ENCODE peak calls at places on chromosomes 2 and 18, in ten cellular contexts. A is GM12878, G is HCT116, Z is prostate gland, V is SK-N-SH, R is K562, J is spleen, D is esophagus muscularis mucosa, I is stomach, L is endothelial cell of umbilical vein. K is an unnamed sample. For H3K4me1, the result is how much of the 10 kb centered on the place peaks cover.

GRCh38 chr18:27278131-27278530 is 93.0 kb upstream of the CHST9 start:
- DNase-seq in I (no peak), R (no peak), A (no peak), Z (no peak), J (no peak), L (no peak), G (no peak), V (no peak), D (no peak), K (no peak)

GRCh38 chr18:62556397-62556796 is 33.6 kb downstream of the ZCCHC2 start:
- DNase-seq in J (no peak), Z (no peak), G (no peak), R (no peak), I (no peak), A (no peak), D (no peak), L (no peak), V (no peak), K (no peak)

GRCh38 chr2:81396417-81397019 is 1092.0 kb upstream of the LRRTM1 start:
- DNase-seq in J (no peak), G (no peak), Z (no peak), A (no peak), L (no peak), R (no peak), D (no peak), V (no peak), I (no peak), K (no peak)

GRCh38 chr18:29962579-29962978 is 1080.0 kb downstream of the DSC3 start:
- DNase-seq in G (no peak), D (no peak), Z (no peak), L (no peak), I (no peak), A (no peak), V (no peak), R (no peak), J (no peak), K (no peak)

GRCh38 chr2:173101687-173102086 is 26.0 kb downstream of the MAP3K20 start:
- DNase-seq in G (no peak), A (peak), D (no peak), J (no peak), L (no peak), Z (no peak), I (no peak), R (no peak), V (no peak), K (no peak)

GRCh38 chr18:79402977-79403722 is 7.4 kb downstream of the NFATC1 start:
- DNase-seq in A (no peak), G (no peak), Z (peak), R (no peak), D (no peak), V (no peak), I (peak), J (peak), L (peak), K (peak)

GRCh38 chr2:105454801-105455485 is 56.1 kb upstream of the FHL2 start:
- DNase-seq in R (peak), Z (no peak), I (peak), V (no peak), L (peak), A (peak), J (no peak), G (peak), D (no peak), K (peak)

GRCh38 chr18:22503803-22504202 is 86.1 kb upstream of the CTAGE1 start:
- DNase-seq in D (no peak), A (no peak), R (no peak), Z (no peak), J (no peak), L (no peak), G (no peak), I (no peak), V (no peak), K (no peak)

GRCh38 chr18:38545071-38545470 is 979.5 kb upstream of the CELF4 start:
- DNase-seq in L (no peak), J (no peak), I (no peak), V (no peak), A (no peak), G (no peak), R (peak), D (no peak), Z (peak), K (no peak)

GRCh38 chr2:19667085-19667484 is 234.7 kb downstream of the TTC32 start:
- DNase-seq in A (no peak), I (no peak), G (peak), L (no peak), Z (no peak), R (no peak), V (no peak), J (no peak), D (no peak), K (no peak)

GRCh38 chr2:237154050-237154638 is 68.5 kb downstream of the COPS8 start:
- DNase-seq in A (no peak), R (peak), Z (no peak), G (peak), D (peak), J (no peak), L (peak), I (peak), V (peak), K (no peak)

GRCh38 chr2:29295843-29296242 is 180.6 kb downstream of the CLIP4 start:
- DNase-seq in A (no peak), Z (no peak), I (no peak), J (no peak), L (no peak), R (peak), G (peak), D (no peak), V (peak), K (no peak)

GRCh38 chr2:241399941-241400922 is 44.1 kb downstream of the FARP2 start:
- DNase-seq in R (no peak), V (no peak), I (peak), G (no peak), Z (no peak), A (no peak), D (no peak), J (no peak), L (no peak), K (peak)

GRCh38 chr2:135175177-135175576 is 123.1 kb downstream of the RAB3GAP1 start:
- DNase-seq in R (no peak), I (no peak), G (no peak), L (no peak), D (no peak), J (no peak), Z (no peak), A (no peak), V (no peak), K (no peak)

GRCh38 chr2:231683292-231683898 is 24.9 kb upstream of the PTMA start:
- DNase-seq in D (no peak), G (no peak), I (no peak), R (no peak), Z (no peak), A (no peak), L (no peak), J (no peak), V (no peak), K (no peak)

GRCh38 chr2:168896783-168897182 is 4.3 kb upstream of the G6PC2 start:
- DNase-seq in L (no peak), J (no peak), A (no peak), G (no peak), Z (no peak), V (no peak), I (no peak), R (no peak), D (no peak), K (no peak)

GRCh38 chr18:70621710-70622109 is 332.9 kb downstream of the SOCS6 start:
- DNase-seq in J (no peak), A (no peak), I (no peak), D (no peak), R (peak), L (no peak), Z (no peak), G (no peak), V (no peak), K (no peak)

GRCh38 chr2:191643425-191643824 is 34.5 kb upstream of the NABP1 start:
- DNase-seq in G (no peak), L (no peak), I (no peak), Z (peak), V (peak), A (no peak), J (no peak), R (no peak), D (no peak), K (peak)

GRCh38 chr2:129894616-129895015 is 84.8 kb upstream of the RAB6C start:
- DNase-seq in D (peak), Z (no peak), R (no peak), A (no peak), G (no peak), J (no peak), I (peak), V (no peak), L (no peak), K (no peak)

GRCh38 chr2:36355157-36355889 is at the start of gene CRIM1:
- DNase-seq in V (peak), R (peak), L (peak), Z (peak), G (peak), J (peak), A (no peak), I (peak), D (peak), K (peak)

GRCh38 chr2:138829326-138829725 is 49.1 kb upstream of the NXPH2 start:
- DNase-seq in A (no peak), J (no peak), G (peak), I (no peak), V (peak), D (no peak), R (peak), L (peak), Z (peak), K (no peak)

GRCh38 chr2:201402651-201403573 is 45.8 kb upstream of the FLACC1 start:
- DNase-seq in G (no peak), Z (no peak), J (no peak), A (no peak), R (no peak), I (no peak), V (no peak), D (no peak), L (no peak), K (no peak)

GRCh38 chr2:190805126-190805525 is 75.5 kb upstream of the GLS start:
- DNase-seq in D (no peak), J (no peak), V (no peak), Z (no peak), A (no peak), G (no peak), R (no peak), I (no peak), L (no peak), K (no peak)

GRCh38 chr2:74887445-74887951 is 53.6 kb downstream of the HK2 start:
- DNase-seq in Z (no peak), I (no peak), G (no peak), R (no peak), A (no peak), D (no peak), J (no peak), V (no peak), L (no peak), K (no peak)

GRCh38 chr2:11821705-11822104 is 75.3 kb downstream of the LPIN1 start:
- DNase-seq in Z (no peak), D (no peak), J (no peak), I (no peak), L (no peak), R (no peak), V (no peak), G (no peak), A (no peak), K (no peak)

GRCh38 chr2:46025683-46026082 is 271.5 kb upstream of the EPAS1 start:
- DNase-seq in D (no peak), I (no peak), Z (no peak), J (no peak), V (no peak), A (no peak), G (no peak), L (no peak), R (no peak), K (no peak)
- H3K4me1 ChIP-seq in D (under half), I (under half), Z (under half), J (under half), V (under half), A (under half), G (under half), L (under half), R (under half), K (under half)

GRCh38 chr2:223100061-223100511 is 48.1 kb downstream of the KCNE4 start:
- DNase-seq in L (no peak), V (no peak), A (no peak), D (no peak), R (no peak), J (no peak), G (no peak), I (no peak), Z (no peak), K (peak)
- TF ChIP-seq POLR2AphosphoS5 in L (no peak), V (peak), A (no peak), D (peak), R (no peak), J (no peak), G (no peak), I (peak), Z (peak), K (peak)

DNA sequence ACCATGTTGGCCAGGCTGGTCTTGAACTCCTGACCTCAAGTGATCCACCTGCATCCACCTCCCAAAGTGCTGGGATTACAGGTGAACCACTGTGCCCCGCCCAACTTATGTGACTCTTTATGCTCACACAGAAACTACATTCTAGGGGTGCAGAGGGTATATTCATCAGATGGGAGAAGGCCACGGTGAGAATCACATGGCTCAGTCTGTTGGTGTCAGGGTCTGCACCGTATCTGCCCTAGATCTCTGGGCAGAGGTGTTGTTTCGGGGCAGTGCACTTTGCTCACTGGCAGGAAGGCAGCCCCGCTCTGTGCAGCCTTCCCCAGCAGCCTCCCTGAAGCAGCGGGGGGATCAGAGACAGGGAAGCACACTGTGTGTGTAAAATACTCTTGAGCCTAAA is 76.4 kb downstream of the SH3RF3 start:
- DNase-seq in Z (no peak), I (no peak), D (no peak), L (no peak), R (no peak), A (no peak), V (no peak), G (no peak), J (no peak), K (no peak)
- H3K4me1 ChIP-seq in Z (under half), I (under half), D (under half), L (under half), R (under half), A (under half), V (under half), G (under half), J (under half), K (under half)

GRCh38 chr2:227772197-227772661 is 26.5 kb downstream of the SCYGR8 start:
- DNase-seq in L (no peak), Z (no peak), I (no peak), A (no peak), G (no peak), V (no peak), D (no peak), R (no peak), J (no peak), K (no peak)

GRCh38 chr2:227765788-227766187 is 20.1 kb downstream of the SCYGR8 start:
- DNase-seq in J (no peak), L (no peak), A (no peak), D (no peak), Z (no peak), G (no peak), R (no peak), I (no peak), V (no peak), K (no peak)

GRCh38 chr2:227761734-227762476 is 16.2 kb downstream of the SCYGR8 start:
- DNase-seq in I (no peak), L (no peak), Z (no peak), V (no peak), R (no peak), G (no peak), A (no peak), D (no peak), J (no peak), K (no peak)

GRCh38 chr2:227767830-227768229 is 22.1 kb downstream of the SCYGR8 start:
- DNase-seq in L (no peak), Z (no peak), J (no peak), A (no peak), V (no peak), R (no peak), D (no peak), G (no peak), I (no peak), K (no peak)

DNA sequence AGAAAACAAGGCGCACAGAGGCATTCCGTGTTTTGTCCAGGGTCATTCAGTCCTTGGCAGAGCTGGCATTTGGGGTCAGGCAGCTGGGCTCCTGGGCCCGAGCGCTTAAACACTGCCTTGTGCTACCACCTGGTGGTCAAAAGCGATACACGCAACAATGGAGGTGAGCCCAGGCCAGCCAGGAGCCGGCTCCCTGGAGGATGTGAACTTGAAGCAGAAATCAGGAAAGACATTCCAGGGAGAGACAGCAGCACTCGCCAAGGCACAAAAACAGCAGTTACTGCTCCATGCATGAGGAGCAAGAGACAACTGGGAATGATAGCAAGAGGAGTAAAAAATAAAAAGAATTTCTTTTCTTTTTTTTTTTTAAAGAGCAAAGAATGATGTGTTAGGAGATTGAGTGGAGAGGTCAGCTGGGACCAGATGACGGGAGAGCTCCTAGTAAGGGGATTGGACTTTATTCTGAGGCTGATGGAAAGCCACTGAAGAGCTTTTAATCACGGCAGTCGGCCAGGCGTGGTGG is 20.7 kb downstream of the SCYGR8 start:
- DNase-seq in V (peak), R (peak), Z (peak), I (peak), D (no peak), G (peak), L (peak), A (no peak), J (peak), K (peak)
- TF ChIP-seq POLR2AphosphoS5 in V (no peak), R (no peak), Z (no peak), I (peak), D (no peak), G (no peak), L (no peak), A (no peak), J (peak), K (no peak)

GRCh38 chr2:8547284-8548064 is 134.4 kb upstream of the ID2 start:
- DNase-seq in V (no peak), A (no peak), D (no peak), G (no peak), L (no peak), I (peak), J (peak), R (no peak), Z (no peak), K (peak)

GRCh38 chr2:8548065-8548870 is 133.6 kb upstream of the ID2 start:
- DNase-seq in I (peak), R (no peak), G (no peak), Z (no peak), V (no peak), L (no peak), J (peak), D (no peak), A (no peak), K (peak)

GRCh38 chr2:8549273-8549922 is 132.5 kb upstream of the ID2 start:
- DNase-seq in A (no peak), J (no peak), L (no peak), Z (no peak), V (no peak), I (peak), D (no peak), G (no peak), R (no peak), K (peak)

GRCh38 chr2:8549942-8550341 is 131.9 kb upstream of the ID2 start:
- DNase-seq in G (no peak), D (no peak), A (no peak), V (no peak), L (no peak), I (no peak), R (no peak), Z (no peak), J (no peak), K (no peak)

DNA sequence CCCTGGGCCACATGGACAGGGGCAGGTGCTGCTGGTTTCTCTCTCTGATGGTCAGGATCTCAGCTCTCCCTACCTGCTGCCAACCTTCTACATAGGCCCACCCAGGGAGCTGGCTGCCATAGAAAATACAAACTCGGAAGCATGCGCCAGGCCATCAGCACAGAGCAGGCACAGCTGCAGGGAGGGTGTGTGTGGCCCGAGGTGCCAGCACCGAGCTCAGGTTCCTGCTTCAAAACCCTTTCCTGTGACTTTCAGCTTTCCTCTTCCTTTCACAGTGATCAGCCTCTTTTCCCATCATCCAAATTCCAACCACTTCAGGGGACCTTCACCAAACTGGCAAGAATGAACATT is 133.0 kb upstream of the ID2 start:
- DNase-seq in Z (no peak), V (no peak), L (no peak), J (no peak), R (no peak), G (no peak), I (peak), D (no peak), A (no peak), K (peak)
- H3K4me1 ChIP-seq in Z (under half), V (under half), L (under half), J (under half), R (under half), G (under half), I (under half), D (under half), A (under half), K (under half)

DNA sequence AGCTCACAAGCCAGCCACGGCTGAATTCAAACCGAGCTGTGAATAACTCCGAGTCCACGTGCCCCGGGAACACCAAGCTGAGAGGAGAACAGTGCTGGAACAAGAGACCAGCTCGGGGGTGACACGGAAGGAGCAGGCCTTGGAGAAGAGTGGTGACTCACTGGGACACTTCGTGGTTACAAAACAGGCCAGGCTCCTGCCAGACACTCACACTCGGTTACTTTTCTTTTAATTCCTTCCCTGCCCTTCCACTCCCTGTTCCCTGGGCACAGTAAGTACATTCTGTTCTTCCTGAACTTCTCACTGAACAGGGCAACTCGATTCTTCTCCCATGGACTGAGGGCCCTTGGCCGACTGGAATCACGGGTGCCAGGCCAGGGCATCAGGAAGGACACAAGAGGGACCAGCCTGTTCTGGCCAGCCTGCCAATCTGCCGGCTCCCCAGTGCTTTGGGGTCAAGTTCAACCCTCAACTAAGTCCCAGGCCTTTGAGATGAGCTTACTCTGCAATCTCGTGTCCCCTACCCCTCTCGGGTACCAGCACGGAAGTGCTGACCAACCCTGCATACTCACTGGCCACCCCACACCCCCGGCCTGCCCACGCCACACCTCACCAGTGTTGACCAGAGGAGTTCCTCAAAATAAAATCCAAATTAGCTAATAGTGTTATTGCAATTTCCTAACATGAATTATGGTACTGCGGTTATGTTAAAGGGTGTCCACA is 87.5 kb downstream of the TFCP2L1 start:
- DNase-seq in A (no peak), J (peak), Z (peak), L (no peak), I (peak), R (peak), G (no peak), V (no peak), D (no peak), K (peak)
- TF ChIP-seq POLR2AphosphoS5 in A (no peak), J (peak), Z (peak), L (no peak), I (peak), R (no peak), G (no peak), V (no peak), D (no peak), K (no peak)

DNA sequence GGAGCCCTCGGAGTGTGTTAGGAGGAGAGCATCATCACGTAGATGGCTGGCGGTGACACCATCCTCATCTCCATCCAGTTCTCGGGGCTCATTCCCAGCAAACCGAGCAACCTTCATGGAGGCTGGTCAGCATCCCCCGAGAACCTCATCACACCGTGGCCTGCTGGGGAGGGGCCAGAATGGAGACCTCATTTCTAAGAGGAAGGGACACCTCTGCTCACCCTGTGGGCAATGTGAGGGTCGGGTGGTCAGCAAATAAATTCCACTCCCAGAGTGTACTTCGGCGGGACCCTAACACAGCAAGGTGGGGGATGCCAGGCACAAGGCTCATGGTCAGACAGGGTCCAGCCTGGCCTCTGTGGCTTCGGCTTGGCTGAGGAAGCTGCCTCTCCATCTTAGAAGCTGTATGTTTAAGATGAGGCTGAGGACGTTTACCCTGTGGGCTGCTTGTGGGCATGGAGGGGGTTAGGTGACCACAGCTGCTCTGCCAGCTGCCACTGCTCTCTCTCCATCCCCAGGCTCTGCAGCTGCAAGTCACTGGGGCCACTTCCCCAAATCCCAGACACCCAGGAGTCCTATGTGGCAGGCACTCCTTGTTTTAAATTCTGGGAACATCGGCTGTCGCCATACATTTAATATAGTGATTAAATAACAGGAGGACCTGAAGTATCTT is 56.5 kb upstream of the PXDN start:
- DNase-seq in G (no peak), Z (no peak), L (no peak), I (no peak), A (no peak), V (no peak), J (peak), D (no peak), R (no peak), K (no peak)
- H3K4me1 ChIP-seq in G (under half), Z (under half), L (under half), I (under half), A (under half), V (under half), J (under half), D (under half), R (under half), K (under half)